ENCODE peak calls at places on chromosomes 13 and 19, in five cellular contexts. E, H, Q, D and M are unnamed samples.

GRCh38 chr19:1074512-1075283 is 7.7 kb downstream of the ARHGAP45 start:
- DNase-seq in D (peak; percentile 92), E (peak; percentile 95), H (no peak), Q (no peak), M (no peak)

GRCh38 chr19:18377026-18377425 is 8.9 kb upstream of the GDF15 start:
- DNase-seq in D (peak; percentile 60), E (no peak), H (no peak), Q (no peak), M (no peak)

GRCh38 chr19:44745386-44745831 is 3.1 kb upstream of the BCL3 start:
- DNase-seq in Q (peak; percentile 80), D (peak; percentile 89), H (no peak), E (no peak), M (no peak)

GRCh38 chr13:112859817-112860190 is 109.2 kb upstream of the MCF2L start:
- DNase-seq in E (peak; percentile 59), H (no peak), Q (peak; percentile 82), D (no peak), M (peak; percentile 75)

GRCh38 chr19:1041835-1042685 is 2.2 kb downstream of the ABCA7 start:
- DNase-seq in D (peak; percentile 82), E (no peak), Q (no peak), H (no peak), M (no peak)

GRCh38 chr13:75480691-75481175 is 1.2 kb downstream of the TBC1D4 start:
- DNase-seq in D (peak; percentile 82), Q (peak; percentile 37), H (peak; percentile 39), E (peak; percentile 60), M (no peak)

GRCh38 chr13:95713651-95714050 is 36.7 kb downstream of the DNAJC3 start:
- DNase-seq in E (no peak), H (no peak), D (no peak), Q (peak; percentile 27), M (no peak)

GRCh38 chr19:2309734-2310362 is 1.9 kb upstream of the LINGO3 start:
- DNase-seq in H (no peak), E (no peak), Q (peak; percentile 54), D (no peak), M (peak; percentile 18)

GRCh38 chr13:50676602-50677001 is 166.9 kb downstream of the DLEU7 start:
- DNase-seq in E (no peak), Q (peak; percentile 44), H (no peak), D (no peak), M (peak; percentile 89)

GRCh38 chr13:45229172-45229571 is 28.3 kb upstream of the KCTD4 start:
- DNase-seq in H (no peak), Q (no peak), D (no peak), E (no peak), M (no peak)

GRCh38 chr13:75607447-75607846 is 28.7 kb upstream of the LMO7 start:
- DNase-seq in Q (no peak), D (no peak), H (no peak), E (no peak), M (no peak)

GRCh38 chr19:43675906-43676305 is 5.9 kb upstream of the PLAUR start:
- DNase-seq in D (no peak), H (no peak), Q (no peak), E (no peak), M (no peak)

GRCh38 chr19:6832412-6832811 is 55.0 kb upstream of the ADGRE1 start:
- DNase-seq in H (no peak), E (no peak), Q (no peak), D (no peak), M (no peak)

GRCh38 chr19:18634612-18635290 is 2.1 kb upstream of the KLHL26 start:
- DNase-seq in H (no peak), E (no peak), D (peak; percentile 47), Q (peak; percentile 37), M (no peak)

GRCh38 chr13:109778102-109778542 is 8.3 kb downstream of the IRS2 start:
- DNase-seq in E (no peak), Q (peak; percentile 39), D (peak; percentile 51), H (no peak), M (no peak)

GRCh38 chr19:4981681-4981958 is 12.7 kb downstream of the KDM4B start:
- DNase-seq in Q (no peak), D (no peak), H (no peak), E (no peak), M (no peak)

GRCh38 chr19:10388957-10389356 is 8.6 kb upstream of the TYK2 start:
- DNase-seq in H (peak; percentile 97), E (peak; percentile 70), Q (peak; percentile 71), D (peak; percentile 96), M (peak; percentile 79)

GRCh38 chr19:10911579-10912363 is 16.7 kb downstream of the YIPF2 start:
- DNase-seq in E (no peak), D (no peak), H (no peak), Q (no peak), M (no peak)

GRCh38 chr19:47663911-47664771 is 49.1 kb upstream of the EHD2 start:
- DNase-seq in D (peak; percentile 44), Q (peak; percentile 99), E (no peak), H (no peak), M (peak; percentile 99)

GRCh38 chr19:48644839-48645651 is 942 bp downstream of the CA11 start:
- DNase-seq in D (peak; percentile 75), E (peak; percentile 82), Q (peak; percentile 65), H (peak; percentile 67), M (peak; percentile 69)

GRCh38 chr19:6409346-6409745 is 15.3 kb downstream of the KHSRP start:
- DNase-seq in H (no peak), D (no peak), Q (no peak), E (no peak), M (no peak)

GRCh38 chr19:41795031-41795461 is 1.3 kb upstream of the CEACAM3 start:
- DNase-seq in D (peak; percentile 77), Q (peak; percentile 16), H (peak; percentile 48), E (no peak), M (peak; percentile 51)

GRCh38 chr13:28055362-28055761 is 45.0 kb downstream of the FLT3 start:
- DNase-seq in E (no peak), D (no peak), H (no peak), Q (no peak), M (no peak)

GRCh38 chr19:18328340-18329034 is 5.6 kb upstream of the LSM4 start:
- DNase-seq in H (peak; percentile 81), E (peak; percentile 95), Q (peak; percentile 97), D (peak; percentile 97), M (peak; percentile 96)

GRCh38 chr19:19463348-19464117 is 51.8 kb downstream of the TSSK6 start:
- DNase-seq in E (no peak), D (no peak), H (no peak), Q (peak; percentile 86), M (peak; percentile 59)

GRCh38 chr13:25046985-25047660 is 48.8 kb upstream of the PABPC3 start:
- DNase-seq in H (peak; percentile 67), D (no peak), E (no peak), Q (peak; percentile 18), M (peak; percentile 3)

GRCh38 chr13:26254583-26255102 is 714 bp downstream of the CDK8 start:
- DNase-seq in D (peak; percentile 65), E (peak; percentile 58), Q (peak; percentile 31), H (peak; percentile 23), M (peak; percentile 10)

GRCh38 chr13:21619633-21620220 is 15.8 kb upstream of the MICU2 start:
- DNase-seq in Q (peak; percentile 17), H (no peak), D (no peak), E (no peak), M (no peak)

GRCh38 chr13:21620858-21621257 is 16.9 kb upstream of the MICU2 start:
- DNase-seq in Q (no peak), D (no peak), E (no peak), H (no peak), M (no peak)

DNA sequence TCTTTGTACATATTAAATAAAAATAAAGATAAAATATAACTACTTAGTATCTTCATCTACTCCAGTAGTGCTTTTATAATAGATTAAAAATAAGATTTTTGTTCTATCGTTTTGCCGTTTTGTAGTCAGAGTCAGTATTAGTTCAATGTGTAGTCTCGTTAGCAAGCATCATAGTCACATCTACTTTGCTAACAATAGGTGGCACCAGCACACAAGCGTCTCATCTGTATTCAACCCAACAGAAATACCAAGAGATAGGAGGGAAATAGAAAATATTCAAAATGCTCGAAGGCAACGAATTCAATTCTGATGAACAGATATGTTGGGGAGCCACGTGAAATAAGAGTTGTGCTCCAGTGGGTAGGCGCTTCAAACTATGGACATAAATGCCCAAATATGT is 21.4 kb upstream of the MICU2 start:
- DNase-seq in E (peak; percentile 60), H (no peak), D (peak; percentile 29), Q (peak; percentile 52), M (peak; percentile 18)
- TF ChIP-seq CTCF in E (peak; percentile 44), H (peak; percentile 58), D (peak; percentile 36), Q (peak; percentile 74), M (peak; percentile 56)

GRCh38 chr19:21020298-21021227 is at the start of gene ZNF430:
- DNase-seq in D (peak; percentile 97), Q (peak; percentile 90), E (peak; percentile 89), H (peak; percentile 91), M (peak; percentile 95)

GRCh38 chr19:21028969-21029268 is 8.5 kb downstream of the ZNF430 start:
- DNase-seq in H (no peak), E (no peak), Q (no peak), D (no peak), M (no peak)

GRCh38 chr19:21023901-21024300 is 3.4 kb downstream of the ZNF430 start:
- DNase-seq in H (no peak), D (no peak), E (no peak), Q (peak; percentile 65), M (peak; percentile 18)

GRCh38 chr19:21022996-21023395 is 2.5 kb downstream of the ZNF430 start:
- DNase-seq in E (peak; percentile 37), D (no peak), H (no peak), Q (peak; percentile 66), M (peak; percentile 56)
- TF ChIP-seq CTCF in E (no peak), D (no peak), H (no peak), Q (no peak), M (no peak)

GRCh38 chr13:97018029-97018819 is 23.9 kb upstream of the OXGR1 start:
- DNase-seq in H (peak; percentile 23), Q (peak; percentile 61), D (peak; percentile 35), E (peak; percentile 46), M (peak; percentile 66)
- TF ChIP-seq CTCF in H (peak; percentile 98), Q (peak; percentile 92), D (peak; percentile 85), E (peak; percentile 73), M (peak; percentile 88)

DNA sequence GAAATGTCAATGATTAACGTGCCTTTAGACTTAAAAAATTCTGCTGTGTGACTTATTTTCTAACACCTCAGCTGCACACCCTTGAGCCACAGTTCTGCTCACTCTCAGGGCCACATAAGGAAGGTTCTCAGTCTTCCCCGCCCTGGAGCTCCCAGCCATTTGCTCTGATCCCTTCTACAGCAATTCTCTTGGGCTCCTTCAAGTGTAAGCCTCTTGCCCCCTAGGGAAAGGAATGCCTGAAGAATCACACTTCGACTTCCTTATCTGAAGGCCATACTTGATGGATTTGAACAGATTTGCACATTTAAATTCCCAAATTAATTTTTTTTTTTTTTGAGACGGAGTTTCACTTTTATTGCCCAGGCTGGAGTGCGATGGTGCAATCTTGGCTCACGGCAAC is 44.2 kb downstream of the RASA3 start:
- DNase-seq in Q (no peak), E (no peak), D (no peak), H (no peak), M (no peak)
- TF ChIP-seq CTCF in Q (no peak), E (no peak), D (no peak), H (no peak), M (no peak)

DNA sequence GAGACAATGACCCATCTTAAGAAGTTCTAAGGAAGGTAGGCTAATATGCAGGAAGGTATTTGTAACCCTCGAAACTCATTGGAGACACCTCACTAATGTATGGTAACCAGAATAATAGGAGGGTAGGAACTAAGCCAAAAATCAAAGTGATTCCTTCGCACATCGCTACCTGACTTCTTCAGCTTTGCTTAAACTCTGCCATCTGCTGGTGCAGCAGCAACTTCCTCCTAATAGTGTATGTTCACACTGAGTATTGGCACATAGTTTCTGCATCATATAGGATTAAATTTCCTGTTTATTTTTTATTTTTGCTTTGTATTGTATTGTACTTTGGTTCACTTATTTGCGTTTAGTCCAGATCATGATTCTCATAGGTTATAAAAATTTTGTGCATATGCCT is 676.2 kb downstream of the GPC5 start:
- DNase-seq in Q (no peak), H (no peak), D (no peak), E (peak; percentile 6), M (no peak)
- TF ChIP-seq CTCF in Q (no peak), H (peak; percentile 67), D (no peak), E (peak; percentile 53), M (peak; percentile 64)